ENCODE peak calls at places on chromosomes 3 and 15, in eight cellular contexts. O is cardiac fibroblast; F is aorta; Q is kidney; Z is HEK293T; A is OCI-LY7; G is NCI-H460; H is stimulated activated naive CD4-positive, alpha-beta T cell. N is an unnamed sample.

GRCh38 chr3:156351783-156352182 is 203.1 kb downstream of the SSR3 start:
- DNase-seq in O (no peak), F (no peak), Q (no peak), Z (no peak), A (no peak), G (no peak), H (no peak), N (no peak)

GRCh38 chr3:11944052-11944673 is 60.0 kb upstream of the SYN2 start:
- DNase-seq in O (peak), F (no peak), Q (no peak), Z (peak), A (no peak), G (peak), H (no peak), N (peak)

GRCh38 chr15:72838311-72838731 is 54.8 kb upstream of the ADPGK start:
- DNase-seq in O (no peak), F (no peak), Q (no peak), Z (no peak), A (no peak), G (no peak), H (no peak), N (peak)

GRCh38 chr15:25243800-25244097 is 195.1 kb downstream of the UBE3A start:
- DNase-seq in O (no peak), F (peak), Q (no peak), Z (no peak), A (no peak), G (no peak), H (no peak), N (no peak)

GRCh38 chr15:60228619-60229018 is 169.2 kb downstream of the ANXA2 start:
- DNase-seq in O (no peak), F (no peak), Q (no peak), Z (no peak), A (no peak), G (no peak), H (no peak), N (no peak)

GRCh38 chr3:104521606-104522336 is 844.9 kb upstream of the ALCAM start:
- DNase-seq in O (no peak), F (no peak), Q (no peak), Z (no peak), A (peak), G (no peak), H (no peak), N (no peak)

GRCh38 chr3:179942560-179943075 is 94.1 kb downstream of the PEX5L start:
- DNase-seq in O (no peak), F (no peak), Q (no peak), Z (no peak), A (no peak), G (no peak), H (no peak), N (no peak)

GRCh38 chr3:133522036-133522435 is 51.5 kb upstream of the CDV3 start:
- DNase-seq in O (no peak), F (no peak), Q (no peak), Z (no peak), A (peak), G (no peak), H (no peak), N (no peak)

GRCh38 chr3:185976977-185977678 is 39.3 kb upstream of the TRA2B start:
- DNase-seq in O (peak), F (peak), Q (peak), Z (peak), A (peak), G (peak), H (peak), N (peak)

GRCh38 chr3:156098437-156099035 is 21.8 kb upstream of the KCNAB1 start:
- DNase-seq in O (no peak), F (no peak), Q (no peak), Z (no peak), A (peak), G (no peak), H (no peak), N (no peak)

GRCh38 chr15:101579766-101580165 is 72.4 kb downstream of the TM2D3 start:
- DNase-seq in O (peak), F (no peak), Q (no peak), Z (no peak), A (no peak), G (no peak), H (no peak), N (peak)

GRCh38 chr3:45938043-45938435 is 5.2 kb upstream of the CXCR6 start:
- DNase-seq in O (no peak), F (no peak), Q (no peak), Z (no peak), A (no peak), G (no peak), H (no peak), N (no peak)

N was measured in choroid plexus epithelial cell.